ENCODE peak calls at places on chromosomes 13 and 19, in four cellular contexts. S, T, K and B are unnamed samples.

GRCh38 chr13:77859450-77859849 is 59.2 kb downstream of the EDNRB start:
- DNase-seq in S (peak), T (peak), K (no peak), B (peak)

GRCh38 chr13:112769615-112770014 is 79.8 kb downstream of the ATP11A start:
- DNase-seq in S (no peak), T (no peak), K (no peak), B (no peak)

GRCh38 chr19:6412111-6412999 is 12.3 kb downstream of the KHSRP start:
- DNase-seq in S (no peak), T (no peak), K (no peak), B (no peak)

GRCh38 chr19:18421371-18421959 is 2.3 kb downstream of the SSBP4 start:
- DNase-seq in S (no peak), T (no peak), K (no peak), B (no peak)

GRCh38 chr13:68550330-68550729 is 1320.2 kb upstream of the PCDH9 start:
- DNase-seq in S (no peak), T (no peak), K (no peak), B (no peak)

GRCh38 chr19:15779756-15780476 is 7.5 kb upstream of the OR10H5 start:
- DNase-seq in S (peak), T (no peak), K (no peak), B (peak)

GRCh38 chr19:11814707-11815050 is 606 bp downstream of the ZNF440 start:
- DNase-seq in S (no peak), T (peak), K (no peak), B (peak)

GRCh38 chr13:40440990-40441820 is 225.2 kb downstream of the FOXO1 start:
- DNase-seq in S (peak), T (no peak), K (no peak), B (peak)

GRCh38 chr13:93224545-93224944 is 2.1 kb upstream of the GPC6 start:
- DNase-seq in S (no peak), T (peak), K (no peak), B (peak)

GRCh38 chr13:83216521-83217245 is 665.6 kb downstream of the SLITRK1 start:
- DNase-seq in S (no peak), T (peak), K (no peak), B (peak)

GRCh38 chr19:9565900-9566705 is 18.2 kb downstream of the ZNF121 start:
- DNase-seq in S (no peak), T (peak), K (no peak), B (peak)

GRCh38 chr19:49347835-49348234 is 12.6 kb downstream of the CD37 start:
- DNase-seq in S (no peak), T (peak), K (no peak), B (peak)

GRCh38 chr13:33186851-33187250 is 98.7 kb downstream of the STARD13 start:
- DNase-seq in S (no peak), T (peak), K (no peak), B (no peak)

DNA sequence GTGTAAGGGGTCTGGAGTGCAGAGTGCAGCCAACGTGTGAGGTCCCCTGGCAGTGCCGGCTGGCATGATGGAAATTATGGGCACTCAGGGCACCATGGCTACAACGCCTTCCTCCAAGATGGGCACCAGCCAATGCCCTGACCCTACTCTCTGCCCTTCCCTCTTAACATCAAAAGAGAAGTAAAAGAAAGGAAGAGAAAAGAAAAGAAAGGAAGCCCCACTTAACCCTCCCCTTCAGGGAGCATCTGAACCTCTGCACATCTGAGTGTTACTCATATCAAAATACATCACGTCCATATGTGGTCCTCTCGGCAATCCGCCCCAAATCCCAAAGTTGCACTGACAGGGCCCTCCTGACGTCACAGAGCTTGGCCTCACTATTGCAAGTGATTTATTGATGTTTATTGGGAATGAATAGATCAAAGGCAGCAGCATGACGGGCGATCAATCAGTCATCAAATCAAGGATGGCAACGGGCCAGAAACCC is 1.4 kb downstream of the TSHZ3 start:
- DNase-seq in S (no peak), T (peak), K (no peak), B (peak)
- H3K4me3 ChIP-seq in S (peak), T (peak), K (no peak), B (peak)

GRCh38 chr19:35156673-35157014 is 2.1 kb downstream of the FXYD5 start:
- DNase-seq in S (no peak), T (no peak), K (no peak), B (no peak)

GRCh38 chr19:35154535-35155406 is at the start of gene FXYD5:
- DNase-seq in S (peak), T (peak), K (peak), B (peak)

GRCh38 chr19:35157431-35157830 is 2.9 kb downstream of the FXYD5 start:
- DNase-seq in S (no peak), T (no peak), K (no peak), B (no peak)

GRCh38 chr19:35155441-35155840 is 906 bp downstream of the FXYD5 start:
- DNase-seq in S (no peak), T (no peak), K (no peak), B (no peak)

GRCh38 chr19:35155981-35156672 is 1.6 kb downstream of the FXYD5 start:
- DNase-seq in S (no peak), T (no peak), K (no peak), B (no peak)
- H3K4me3 ChIP-seq in S (peak), T (no peak), K (peak), B (peak)

DNA sequence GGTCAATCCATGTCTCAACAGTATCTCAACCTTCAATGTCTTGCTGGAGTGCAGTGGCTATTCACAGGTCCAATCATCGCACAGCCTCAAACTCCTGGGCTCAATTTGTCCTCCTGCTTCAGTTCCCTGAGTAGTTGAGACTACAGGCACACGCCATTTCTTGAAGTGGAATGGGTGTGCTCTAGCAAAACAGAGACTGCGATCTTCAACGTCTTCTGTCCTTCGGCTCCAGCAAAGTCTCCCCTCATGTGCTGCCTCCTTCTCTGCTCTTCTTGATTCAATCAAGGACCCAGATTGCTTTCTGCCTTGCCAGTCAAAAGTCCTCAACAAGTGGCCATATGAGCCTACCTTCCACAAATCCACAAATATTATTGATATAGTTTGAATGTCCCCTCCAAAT is 466.7 kb upstream of the MIR17HG start:
- DNase-seq in S (no peak), T (no peak), K (no peak), B (no peak)
- H3K4me3 ChIP-seq in S (no peak), T (no peak), K (no peak), B (no peak)

GRCh38 chr19:41584260-41584810 is 8.4 kb downstream of the CEACAM21 start:
- DNase-seq in S (no peak), T (no peak), K (no peak), B (no peak)
- H3K4me3 ChIP-seq in S (no peak), T (no peak), K (no peak), B (no peak)

GRCh38 chr13:99415014-99415650 is 86.1 kb upstream of the TM9SF2 start:
- DNase-seq in S (no peak), T (no peak), K (no peak), B (no peak)

GRCh38 chr13:99416411-99417121 is 84.7 kb upstream of the TM9SF2 start:
- DNase-seq in S (no peak), T (no peak), K (no peak), B (no peak)

GRCh38 chr13:99417151-99417820 is 84.0 kb upstream of the TM9SF2 start:
- DNase-seq in S (no peak), T (no peak), K (no peak), B (no peak)

GRCh38 chr13:99414048-99414995 is 87.0 kb upstream of the TM9SF2 start:
- DNase-seq in S (no peak), T (no peak), K (no peak), B (no peak)

GRCh38 chr13:99415851-99416331 is 85.4 kb upstream of the TM9SF2 start:
- DNase-seq in S (no peak), T (no peak), K (no peak), B (no peak)
- H3K4me3 ChIP-seq in S (no peak), T (no peak), K (no peak), B (no peak)

DNA sequence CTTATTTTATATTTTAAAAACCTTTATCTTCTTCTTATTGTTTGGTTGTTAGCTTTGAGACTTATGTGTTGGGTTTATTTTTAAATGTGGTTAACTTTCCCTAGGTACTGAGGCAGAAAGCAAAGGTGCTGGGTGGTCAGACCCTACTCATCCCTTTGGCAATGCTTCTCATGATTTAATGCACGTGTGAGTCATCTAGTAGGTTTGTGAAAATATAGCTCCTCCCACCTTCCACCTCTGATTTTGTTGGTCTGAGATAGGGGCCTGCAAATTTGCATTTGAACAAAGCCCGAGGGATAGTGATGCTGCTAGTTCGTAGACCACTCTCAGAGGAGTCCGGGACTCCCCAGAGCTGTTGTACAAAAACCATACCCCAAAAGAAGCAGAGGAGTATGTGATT is 771.3 kb upstream of the ARGLU1 start:
- DNase-seq in S (no peak), T (peak), K (no peak), B (no peak)
- H3K4me3 ChIP-seq in S (no peak), T (no peak), K (no peak), B (no peak)

GRCh38 chr13:110305544-110305943 is 1.4 kb downstream of the COL4A1 start:
- DNase-seq in S (no peak), T (no peak), K (no peak), B (no peak)
- H3K4me3 ChIP-seq in S (peak), T (peak), K (no peak), B (peak)

DNA sequence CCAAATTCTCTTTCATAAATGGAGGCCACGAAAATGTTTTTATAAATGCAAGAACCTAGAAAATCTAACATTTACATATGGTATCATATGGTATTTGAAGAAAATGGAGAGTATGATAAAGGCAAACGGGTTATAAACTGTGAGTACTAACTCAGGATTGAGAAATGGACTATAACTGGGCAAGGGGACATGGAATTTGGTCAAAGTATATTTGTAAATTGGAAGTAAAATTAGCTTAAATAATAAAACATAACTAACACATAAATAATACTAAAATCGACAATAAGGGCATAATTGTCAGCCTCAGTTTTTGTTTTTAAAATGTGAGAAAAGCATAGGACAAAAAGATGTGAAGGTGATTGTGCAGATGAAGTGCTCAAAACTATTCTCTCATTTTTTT is 1516.3 kb upstream of the MIR17HG start:
- DNase-seq in S (no peak), T (no peak), K (no peak), B (no peak)
- H3K4me3 ChIP-seq in S (no peak), T (no peak), K (no peak), B (no peak)